ENCODE peak calls at places on chromosomes 6 and 20, in four cellular contexts. S, Y, Q and Z are unnamed samples.

GRCh38 chr6:139894271-139894670 is 519.8 kb upstream of the CITED2 start:
- DNase-seq in S (no peak), Y (no peak), Q (no peak), Z (no peak)

GRCh38 chr6:107246972-107247615 is 131.8 kb upstream of the BEND3 start:
- DNase-seq in S (no peak), Y (no peak), Q (peak), Z (peak)

GRCh38 chr6:55886185-55886836 is 10.9 kb upstream of the BMP5 start:
- DNase-seq in S (peak), Y (peak), Q (no peak), Z (peak)

GRCh38 chr20:34996243-34996984 is 40.7 kb downstream of the MYH7B start:
- DNase-seq in S (no peak), Y (no peak), Q (no peak), Z (no peak)

GRCh38 chr20:62985089-62985778 is 21.5 kb downstream of the BHLHE23 start:
- DNase-seq in S (no peak), Y (no peak), Q (no peak), Z (no peak)

GRCh38 chr6:51494342-51494741 is 593.1 kb downstream of the PKHD1 start:
- DNase-seq in S (no peak), Y (no peak), Q (no peak), Z (no peak)

GRCh38 chr6:145028144-145028818 is 707.0 kb downstream of the EPM2A start:
- DNase-seq in S (peak), Y (peak), Q (peak), Z (peak)

GRCh38 chr6:161300823-161301222 is 27.0 kb upstream of the AGPAT4 start:
- DNase-seq in S (no peak), Y (no peak), Q (no peak), Z (peak)

GRCh38 chr6:66508433-66508832 is 801.4 kb upstream of the EYS start:
- DNase-seq in S (peak), Y (peak), Q (no peak), Z (peak)

GRCh38 chr20:44887466-44887865 is 2.0 kb downstream of the YWHAB start:
- DNase-seq in S (no peak), Y (no peak), Q (no peak), Z (no peak)

GRCh38 chr6:63615590-63615989 is 20.0 kb upstream of the PHF3 start:
- DNase-seq in S (no peak), Y (peak), Q (no peak), Z (no peak)

GRCh38 chr6:41713650-41714291 is 21.6 kb downstream of the TFEB start:
- DNase-seq in S (no peak), Y (no peak), Q (peak), Z (no peak)

GRCh38 chr20:51312480-51312783 is 230.1 kb downstream of the NFATC2 start:
- DNase-seq in S (no peak), Y (no peak), Q (no peak), Z (no peak)

GRCh38 chr20:50014570-50015562 is 32.1 kb downstream of the SNAI1 start:
- DNase-seq in S (no peak), Y (no peak), Q (no peak), Z (no peak)

GRCh38 chr20:44698351-44698750 is 16.8 kb upstream of the CCN5 start:
- DNase-seq in S (no peak), Y (no peak), Q (no peak), Z (no peak)

GRCh38 chr6:43871933-43872332 is 101.9 kb downstream of the VEGFA start:
- DNase-seq in S (no peak), Y (no peak), Q (no peak), Z (no peak)

GRCh38 chr6:133595076-133595868 is 293.6 kb upstream of the TCF21 start:
- DNase-seq in S (peak), Y (peak), Q (no peak), Z (peak)

GRCh38 chr6:67634199-67634598 is 1000.9 kb upstream of the ADGRB3 start:
- DNase-seq in S (no peak), Y (no peak), Q (no peak), Z (no peak)

GRCh38 chr6:71197267-71197666 is 91.3 kb upstream of the OGFRL1 start:
- DNase-seq in S (peak), Y (peak), Q (peak), Z (no peak)

GRCh38 chr20:3670511-3670910 is 7.3 kb upstream of the GFRA4 start:
- DNase-seq in S (no peak), Y (peak), Q (no peak), Z (peak)

GRCh38 chr6:62716719-62717118 is 430.7 kb upstream of the KHDRBS2 start:
- DNase-seq in S (no peak), Y (no peak), Q (no peak), Z (no peak)

GRCh38 chr20:3077618-3078134 is 6.3 kb downstream of the OXT start:
- DNase-seq in S (no peak), Y (no peak), Q (peak), Z (no peak)

GRCh38 chr20:46681032-46681854 is 8.0 kb downstream of the TP53RK start:
- DNase-seq in S (peak), Y (peak), Q (peak), Z (peak)

GRCh38 chr6:583639-584038 is 73.3 kb downstream of the HUS1B start:
- DNase-seq in S (no peak), Y (no peak), Q (no peak), Z (no peak)

GRCh38 chr20:16530201-16530681 is 43.0 kb downstream of the KIF16B start:
- DNase-seq in S (no peak), Y (peak), Q (peak), Z (no peak)

DNA sequence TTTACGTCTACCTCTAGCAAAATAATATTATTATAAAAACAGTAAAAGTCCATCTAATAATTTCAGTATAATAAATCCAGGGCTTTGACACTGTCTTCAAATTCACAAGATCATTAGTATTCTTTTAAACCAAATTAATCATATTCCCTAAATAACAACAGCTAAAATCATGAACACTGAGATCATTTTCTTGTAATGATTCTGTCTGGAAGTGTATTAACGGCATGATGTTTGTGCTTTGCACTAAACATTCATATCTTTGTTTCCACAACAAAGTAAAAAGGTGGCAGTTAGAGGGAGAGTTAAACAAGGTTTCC is 18.8 kb downstream of the HIVEP2 start:
- DNase-seq in S (no peak), Y (no peak), Q (no peak), Z (no peak)
- H3K4me3 ChIP-seq in S (peak), Y (peak), Q (peak), Z (peak)

GRCh38 chr6:98054453-98054852 is 771.4 kb upstream of the MMS22L start:
- DNase-seq in S (no peak), Y (peak), Q (peak), Z (peak)
- TF ChIP-seq CTCF in S (peak), Y (peak), Q (peak), Z (no peak)

GRCh38 chr6:27281105-27281539 is 31.0 kb downstream of the POM121L2 start:
- DNase-seq in S (no peak), Y (no peak), Q (no peak), Z (no peak)
- H3K4me3 ChIP-seq in S (no peak), Y (no peak), Q (peak), Z (no peak)

GRCh38 chr6:50380409-50381105 is 330.8 kb upstream of the DEFB112 start:
- DNase-seq in S (no peak), Y (no peak), Q (no peak), Z (no peak)

DNA sequence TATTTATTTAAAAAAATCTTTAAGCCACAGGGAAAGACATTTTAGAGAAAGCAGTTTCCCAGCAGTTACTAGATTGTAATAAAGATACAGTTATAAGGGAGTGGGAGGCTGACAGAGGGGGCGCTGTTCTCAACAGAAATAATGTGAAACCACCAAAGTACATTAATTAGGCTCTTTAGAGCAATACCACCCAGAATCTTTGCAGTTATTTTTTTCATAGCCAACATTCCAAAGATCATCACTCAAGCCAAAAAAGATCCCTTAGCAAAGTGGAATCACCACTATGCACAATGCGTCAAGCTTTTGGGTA is 331.3 kb upstream of the DEFB112 start:
- DNase-seq in S (no peak), Y (no peak), Q (no peak), Z (no peak)
- TF ChIP-seq CTCF in S (no peak), Y (no peak), Q (peak), Z (no peak)

DNA sequence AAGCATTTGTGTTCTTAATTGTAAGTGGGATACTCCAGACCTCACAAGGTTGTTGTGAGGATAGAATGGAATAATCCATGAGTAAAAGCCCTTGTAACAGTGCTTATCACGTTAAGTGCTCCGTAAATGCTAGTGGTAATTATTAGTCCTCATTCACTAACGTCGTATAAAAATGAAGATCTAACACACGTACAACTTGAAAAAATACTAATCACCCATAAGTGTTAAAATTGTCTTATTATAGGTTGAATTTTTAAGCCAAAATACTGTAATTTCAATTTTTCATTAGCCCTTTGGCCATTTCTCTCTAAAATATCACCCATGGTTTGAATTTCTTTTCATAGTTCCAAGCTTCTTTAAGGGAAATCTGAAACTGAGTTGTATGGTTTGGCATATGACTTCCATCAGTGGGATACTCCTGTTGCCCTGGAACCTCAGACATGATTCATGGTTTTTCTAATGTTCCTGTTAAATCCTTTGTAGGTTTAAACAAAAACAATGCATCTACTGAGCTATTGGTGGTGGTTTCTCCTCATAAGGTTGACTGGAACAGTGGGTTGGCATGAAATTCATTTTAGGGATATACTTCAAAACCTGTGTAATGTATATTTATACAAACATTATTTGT is 19.1 kb downstream of the XRN2 start:
- DNase-seq in S (no peak), Y (peak), Q (peak), Z (no peak)
- H3K4me3 ChIP-seq in S (no peak), Y (no peak), Q (no peak), Z (no peak)

GRCh38 chr6:157139054-157139708 is 184.1 kb downstream of the TMEM242 start:
- DNase-seq in S (no peak), Y (no peak), Q (no peak), Z (no peak)
- TF ChIP-seq CTCF in S (no peak), Y (no peak), Q (peak), Z (peak)

GRCh38 chr6:138161434-138162103 is at the start of gene ARFGEF3:
- DNase-seq in S (no peak), Y (peak), Q (peak), Z (no peak)

GRCh38 chr6:138161118-138161433 is 663 bp upstream of the ARFGEF3 start:
- DNase-seq in S (no peak), Y (no peak), Q (no peak), Z (no peak)

GRCh38 chr6:138162104-138162946 is 586 bp downstream of the ARFGEF3 start:
- DNase-seq in S (no peak), Y (no peak), Q (no peak), Z (no peak)

GRCh38 chr6:138159246-138159645 is 2.5 kb upstream of the ARFGEF3 start:
- DNase-seq in S (no peak), Y (no peak), Q (no peak), Z (no peak)

DNA sequence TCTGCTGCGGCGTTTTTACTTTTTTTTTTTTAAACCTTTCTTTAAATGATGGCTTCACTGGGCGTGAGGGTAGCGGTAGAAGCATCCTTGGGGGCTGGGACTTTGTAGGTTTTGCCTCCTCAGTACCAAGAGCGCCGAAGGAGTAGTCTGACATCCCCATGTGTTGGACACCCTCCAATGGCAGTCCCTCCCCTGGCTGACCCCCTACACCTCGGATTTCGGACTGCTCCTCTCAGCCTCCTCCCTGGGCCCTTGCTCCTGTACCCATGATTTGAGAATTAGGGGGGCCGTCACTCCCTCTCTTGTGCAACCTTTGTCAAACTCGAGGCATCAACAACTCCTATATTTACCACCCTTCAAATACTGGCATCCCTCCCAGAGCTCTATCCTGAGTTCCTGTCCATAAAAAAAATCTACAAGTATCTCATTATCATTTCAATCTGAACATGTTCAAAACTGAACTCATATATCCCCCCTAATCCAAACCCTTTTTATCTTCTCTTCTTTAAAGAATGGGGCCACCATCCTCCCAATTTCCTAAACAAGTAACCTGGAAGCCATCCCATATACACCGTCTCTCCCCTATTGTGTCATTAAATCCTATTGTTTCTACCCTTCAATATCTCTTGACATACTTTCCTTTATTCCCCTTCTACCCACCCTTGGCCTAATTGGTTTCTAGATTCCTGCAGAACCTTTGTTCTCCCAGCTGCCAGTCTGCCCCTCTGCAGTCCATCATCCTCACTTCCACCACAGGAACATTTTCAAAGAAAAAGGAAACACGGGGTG is 1.2 kb upstream of the ARFGEF3 start:
- DNase-seq in S (no peak), Y (no peak), Q (no peak), Z (no peak)
- H3K4me3 ChIP-seq in S (no peak), Y (no peak), Q (no peak), Z (no peak)

GRCh38 chr6:28399370-28400121 is at the start of gene ZSCAN12:
- DNase-seq in S (peak), Y (peak), Q (peak), Z (peak)

GRCh38 chr6:28395918-28396317 is 3.6 kb downstream of the ZSCAN12 start:
- DNase-seq in S (no peak), Y (no peak), Q (no peak), Z (no peak)

GRCh38 chr6:28400122-28400451 is 540 bp upstream of the ZSCAN12 start:
- DNase-seq in S (no peak), Y (no peak), Q (no peak), Z (no peak)

GRCh38 chr6:28390688-28391087 is 8.9 kb downstream of the ZSCAN12 start:
- DNase-seq in S (no peak), Y (no peak), Q (no peak), Z (no peak)

DNA sequence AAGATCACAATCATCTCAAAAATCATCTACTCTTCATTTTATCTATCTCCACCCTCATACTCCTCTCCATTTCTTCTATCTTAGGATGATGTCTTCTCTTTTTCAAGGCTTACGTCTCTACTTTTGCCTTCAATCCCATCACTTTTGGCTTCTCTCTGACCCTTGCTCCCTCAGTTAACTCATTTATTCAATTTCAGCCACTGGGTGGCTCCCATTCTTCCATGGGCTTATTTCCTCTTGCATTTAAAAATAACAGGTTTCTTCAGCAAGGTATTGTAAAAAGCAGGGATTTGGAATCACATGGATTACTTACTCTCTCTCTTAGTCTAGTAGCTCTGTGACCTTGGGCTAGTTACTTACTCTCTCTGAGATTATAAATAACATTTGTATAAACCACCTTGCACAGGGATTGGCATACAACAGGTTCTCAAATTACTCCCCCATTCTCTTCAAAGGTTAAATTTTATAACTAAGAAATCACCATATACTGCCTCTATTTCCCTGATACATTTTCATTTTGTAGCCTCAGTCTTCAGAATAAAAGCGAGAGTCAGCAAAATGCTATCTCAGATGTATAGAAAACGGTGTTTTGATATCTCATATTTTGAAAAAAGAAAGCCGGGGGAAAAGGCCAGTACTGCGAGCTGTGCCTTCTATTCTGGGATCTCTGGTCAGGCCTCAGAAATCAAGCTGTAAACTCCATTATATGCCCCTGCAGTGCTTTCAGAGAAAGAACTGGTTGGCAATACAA is 5.5 kb downstream of the ZSCAN12 start:
- DNase-seq in S (peak), Y (peak), Q (no peak), Z (peak)
- TF ChIP-seq CTCF in S (peak), Y (peak), Q (peak), Z (peak)

GRCh38 chr20:13231031-13231752 is 10.1 kb downstream of the ISM1 start:
- DNase-seq in S (no peak), Y (peak), Q (peak), Z (no peak)
- H3K4me3 ChIP-seq in S (no peak), Y (no peak), Q (no peak), Z (no peak)

DNA sequence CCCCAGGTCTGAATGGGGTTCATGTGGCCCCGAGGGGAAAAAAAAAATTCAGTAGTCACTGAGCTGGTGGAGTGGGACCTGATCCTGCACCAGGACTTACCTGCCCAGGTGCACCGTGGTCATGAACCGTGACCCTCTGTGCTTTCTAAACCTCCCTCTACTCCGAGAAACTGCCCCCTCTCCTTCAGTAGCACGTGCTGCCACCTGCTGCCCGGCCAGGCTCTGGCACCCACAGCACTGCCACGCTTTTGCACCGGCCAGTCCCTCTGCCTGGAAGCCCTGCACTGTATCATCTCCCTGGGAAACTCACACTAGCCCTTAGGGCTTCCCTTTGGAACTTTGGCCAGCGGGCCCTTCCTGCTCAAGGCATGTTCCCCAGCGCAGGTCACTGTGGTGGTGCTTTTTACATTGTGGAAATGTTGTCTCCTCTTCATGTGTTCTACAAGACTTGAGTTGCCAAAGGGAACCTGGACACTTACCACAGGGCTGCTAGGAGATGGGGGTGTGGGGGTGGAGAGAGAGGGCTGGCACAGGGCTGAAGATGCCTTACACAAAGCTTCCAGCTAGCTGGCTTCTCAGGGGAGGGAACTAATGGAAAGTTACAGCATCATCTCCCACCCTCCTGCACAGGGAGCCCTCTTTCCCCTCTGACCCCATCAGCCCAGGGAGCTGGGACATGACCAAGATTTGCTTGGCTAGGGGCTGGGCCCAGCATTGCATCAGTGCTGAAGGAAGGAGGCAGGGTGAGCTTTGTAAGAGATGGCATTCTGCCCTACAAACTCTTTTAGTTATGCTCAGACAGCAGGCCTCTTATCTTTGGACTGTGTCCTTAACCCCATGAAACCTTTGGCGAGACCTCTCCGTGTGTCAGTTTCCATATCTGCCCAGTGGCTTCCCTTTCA is 2.5 kb upstream of the PTPRT start:
- DNase-seq in S (no peak), Y (no peak), Q (no peak), Z (no peak)
- TF ChIP-seq CTCF in S (peak), Y (peak), Q (peak), Z (peak)